ENCODE peak calls at places on chromosomes 11 and 22, in seven cellular contexts. Z, V, T, Y, A, U and K are unnamed samples.

GRCh38 chr11:112697371-112697770 is 263.8 kb upstream of the NCAM1 start:
- DNase-seq in T (no peak), Y (no peak), U (no peak), V (peak; percentile 73), Z (no peak), A (no peak), K (no peak)

GRCh38 chr11:68021167-68021787 is 9.2 kb upstream of the NDUFS8 start:
- DNase-seq in A (no peak), Y (no peak), T (no peak), V (no peak), Z (no peak), U (peak; percentile 44), K (no peak)

GRCh38 chr11:61158691-61159381 is 2.4 kb downstream of the VPS37C start:
- DNase-seq in V (no peak), U (no peak), T (no peak), Y (peak; percentile 17), Z (no peak), A (no peak), K (peak; percentile 43)

GRCh38 chr11:64661146-64661545 is 61.9 kb downstream of the NRXN2 start:
- DNase-seq in U (no peak), Z (no peak), Y (peak; percentile 80), V (no peak), T (no peak), A (no peak), K (peak; percentile 41)

GRCh38 chr22:35308480-35308945 is 8.8 kb downstream of the TOM1 start:
- DNase-seq in U (no peak), Y (no peak), T (peak; percentile 38), V (no peak), Z (no peak), A (no peak), K (no peak)

GRCh38 chr22:33539902-33540751 is 380.1 kb downstream of the LARGE1 start:
- DNase-seq in U (peak; percentile 91), A (no peak), V (no peak), Z (no peak), T (no peak), Y (no peak), K (no peak)

GRCh38 chr11:69369945-69370344 is 76.0 kb downstream of the MYEOV start:
- DNase-seq in Z (no peak), U (no peak), T (no peak), V (no peak), A (no peak), Y (no peak), K (no peak)

GRCh38 chr11:91305402-91305801 is 919.2 kb upstream of the FAT3 start:
- DNase-seq in V (no peak), Y (no peak), T (no peak), U (no peak), A (no peak), Z (no peak), K (no peak)

GRCh38 chr22:38314992-38315800 is 2.0 kb downstream of the CSNK1E start:
- DNase-seq in Y (no peak), V (no peak), Z (no peak), U (no peak), A (peak; percentile 47), T (no peak), K (no peak)

GRCh38 chr22:31836010-31836409 is 82.2 kb downstream of the DEPDC5 start:
- DNase-seq in U (no peak), A (no peak), Y (no peak), T (no peak), V (no peak), Z (no peak), K (no peak)

GRCh38 chr11:72026029-72026428 is 27.3 kb downstream of the IL18BP start:
- DNase-seq in Z (no peak), T (no peak), A (no peak), U (no peak), V (no peak), Y (no peak), K (no peak)

GRCh38 chr11:75338516-75339218 is 12.8 kb downstream of the ARRB1 start:
- DNase-seq in Y (no peak), V (no peak), U (no peak), A (no peak), T (no peak), Z (no peak), K (no peak)

GRCh38 chr11:101288392-101288791 is 158.8 kb upstream of the PGR start:
- DNase-seq in T (no peak), V (no peak), Z (no peak), Y (no peak), U (no peak), A (no peak), K (no peak)

GRCh38 chr11:26348776-26349175 is 16.8 kb downstream of the ANO3 start:
- DNase-seq in T (no peak), Z (no peak), U (no peak), A (no peak), V (no peak), Y (no peak), K (no peak)

GRCh38 chr11:47083913-47084312 is 92.8 kb downstream of the ARFGAP2 start:
- DNase-seq in Y (peak; percentile 48), V (no peak), A (no peak), U (no peak), Z (no peak), T (no peak), K (peak; percentile 71)

GRCh38 chr11:30143098-30143705 is 87.6 kb upstream of the FSHB start:
- DNase-seq in U (peak; percentile 49), V (no peak), Y (no peak), T (peak; percentile 17), A (no peak), Z (no peak), K (no peak)

GRCh38 chr22:24416095-24416494 is 11.3 kb upstream of the ADORA2A start:
- DNase-seq in A (no peak), Z (no peak), Y (no peak), V (no peak), U (no peak), T (no peak), K (no peak)

GRCh38 chr22:45548991-45549736 is 46.5 kb downstream of the FBLN1 start:
- DNase-seq in A (no peak), U (no peak), V (no peak), T (no peak), Z (no peak), Y (peak; percentile 13), K (peak; percentile 49)

GRCh38 chr11:96781082-96781481 is 391.3 kb downstream of the JRKL start:
- DNase-seq in Y (no peak), U (no peak), Z (no peak), A (no peak), T (no peak), V (no peak), K (no peak)

GRCh38 chr22:42132457-42132856 is 1.8 kb upstream of the CYP2D6 start:
- DNase-seq in A (no peak), Z (no peak), T (peak; percentile 29), U (no peak), V (no peak), Y (no peak), K (no peak)

GRCh38 chr11:36578458-36578857 is 10.7 kb downstream of the RAG1 start:
- DNase-seq in T (no peak), A (no peak), Z (no peak), U (no peak), Y (no peak), V (no peak), K (no peak)

GRCh38 chr22:48822278-48823233 is 1005.1 kb downstream of the BRD1 start:
- DNase-seq in T (no peak), Z (no peak), V (no peak), A (no peak), Y (no peak), U (no peak), K (no peak)

GRCh38 chr11:69437001-69437875 is 44.2 kb upstream of the LINC01488 start:
- DNase-seq in U (no peak), Z (no peak), V (no peak), T (no peak), A (no peak), Y (peak; percentile 25), K (no peak)

GRCh38 chr22:21951931-21952465 is 650 bp downstream of the PPM1F start:
- DNase-seq in Z (no peak), T (no peak), A (no peak), V (no peak), U (no peak), Y (no peak), K (no peak)

GRCh38 chr11:75524576-75525432 is 937 bp downstream of the GDPD5 start:
- DNase-seq in U (no peak), Y (no peak), V (no peak), T (peak; percentile 56), A (no peak), Z (peak; percentile 11), K (no peak)

GRCh38 chr22:44582016-44582415 is 84.0 kb upstream of the RTL6 start:
- DNase-seq in U (no peak), Z (no peak), V (no peak), Y (no peak), A (no peak), T (no peak), K (no peak)